ENCODE peak calls at places on chromosome 6, in eight cellular contexts. F is fibroblast of the conjunctiva; B is HL-60; S is stimulated activated CD4-positive, alpha-beta T cell treated with anti-CD3 and anti-CD28 coated beads, Interleukin-4, amount 100 ng/mL, for 1 hour; E is activated T-helper 1 cell treated with Interleukin-2 at 50 U/mL for 16 hours; M is A549; Q is CD8-positive, alpha-beta memory T cell; X is NCI-H510A. J is an unnamed sample.

GRCh38 chr6:79158856-79159516 is 75.5 kb downstream of the HMGN3 start:
- DNase-seq in M (no peak), E (no peak), X (no peak), S (no peak), Q (no peak), F (no peak), B (no peak), J (no peak)

GRCh38 chr6:33856655-33857054 is 52.9 kb upstream of the MLN start:
- DNase-seq in X (no peak), S (peak), B (peak), Q (peak), F (no peak), E (peak), M (no peak), J (peak)

GRCh38 chr6:64074981-64075380 is 439.4 kb downstream of the PHF3 start:
- DNase-seq in S (no peak), B (no peak), F (no peak), Q (no peak), M (no peak), X (no peak), E (no peak), J (no peak)

GRCh38 chr6:127900935-127901334 is at the start of gene THEMIS:
- DNase-seq in E (no peak), B (no peak), S (no peak), X (no peak), M (no peak), F (no peak), Q (peak), J (no peak)

GRCh38 chr6:158758464-158758863 is 60.7 kb downstream of the EZR start:
- DNase-seq in E (no peak), B (no peak), F (no peak), S (no peak), X (peak), Q (no peak), M (no peak), J (no peak)

GRCh38 chr6:38349795-38350194 is 289.9 kb downstream of the BTBD9 start:
- DNase-seq in B (no peak), M (no peak), S (no peak), Q (no peak), X (no peak), F (no peak), E (no peak), J (no peak)

GRCh38 chr6:108115598-108116058 is 41.1 kb upstream of the OSTM1 start:
- DNase-seq in M (peak), X (no peak), F (no peak), B (no peak), Q (no peak), E (no peak), S (no peak), J (no peak)

GRCh38 chr6:3960754-3961361 is 111.7 kb downstream of the FAM50B start:
- DNase-seq in E (no peak), B (no peak), F (no peak), Q (no peak), S (no peak), X (no peak), M (no peak), J (no peak)

GRCh38 chr6:43708857-43709653 is 21.5 kb upstream of the MRPS18A start:
- DNase-seq in F (peak), M (no peak), E (no peak), Q (no peak), S (no peak), B (peak), X (no peak), J (no peak)

GRCh38 chr6:1400126-1400850 is 10.9 kb downstream of the FOXF2 start:
- DNase-seq in S (no peak), M (no peak), F (no peak), X (no peak), B (no peak), Q (no peak), E (no peak), J (no peak)

J was measured in T-helper 17 cell.